ENCODE peak calls at places on chromosomes 12 and 14, in nine cellular contexts. O is HEK293T; I is vagina; K is heart left ventricle; P is amniotic stem cell; R is left lung; S is GM12865; Y is RKO; J is activated CD4-positive, alpha-beta T cell treated with anti-CD3 and anti-CD28 coated beads for 1 hour. V is an unnamed sample.

GRCh38 chr12:113873741-113874140 is 92.4 kb downstream of the RBM19 start:
- DNase-seq in O (no peak), I (no peak), K (no peak), P (no peak), R (no peak), S (no peak), Y (no peak), J (no peak), V (no peak)

GRCh38 chr12:127169321-127170270 is 1097.4 kb upstream of the TMEM132C start:
- DNase-seq in O (no peak), I (peak; percentile 56), K (no peak), P (no peak), R (no peak), S (no peak), Y (no peak), J (no peak), V (no peak)

GRCh38 chr12:99235381-99235780 is 412.2 kb upstream of the GARIN6 start:
- DNase-seq in O (no peak), I (no peak), K (no peak), P (no peak), R (no peak), S (no peak), Y (no peak), J (no peak), V (no peak)

GRCh38 chr12:92075425-92075891 is 70.2 kb downstream of the BTG1 start:
- DNase-seq in O (no peak), I (no peak), K (no peak), P (peak; percentile 36), R (no peak), S (no peak), Y (no peak), J (no peak), V (no peak)

GRCh38 chr14:92997343-92998061 is 74.6 kb downstream of the CHGA start:
- DNase-seq in O (no peak), I (no peak), K (no peak), P (no peak), R (peak; percentile 37), S (no peak), Y (no peak), J (no peak), V (no peak)

GRCh38 chr12:46722737-46723136 is 103.1 kb downstream of the SLC38A4 start:
- DNase-seq in O (no peak), I (no peak), K (no peak), P (no peak), R (no peak), S (no peak), Y (peak; percentile 7), J (no peak), V (no peak)

GRCh38 chr12:122184522-122184921 is 1.6 kb downstream of the LRRC43 start:
- DNase-seq in O (no peak), I (no peak), K (no peak), P (no peak), R (no peak), S (peak; percentile 36), Y (no peak), J (no peak), V (no peak)

GRCh38 chr12:19236656-19237055 is 107.1 kb downstream of the PLEKHA5 start:
- DNase-seq in O (no peak), I (no peak), K (no peak), P (peak; percentile 45), R (no peak), S (no peak), Y (no peak), J (no peak), V (no peak)

GRCh38 chr12:46944104-46944503 is 118.3 kb upstream of the SLC38A4 start:
- DNase-seq in O (no peak), I (no peak), K (no peak), P (no peak), R (no peak), S (no peak), Y (peak; percentile 94), J (no peak), V (no peak)

GRCh38 chr14:105328678-105329390 is 14.3 kb downstream of the PACS2 start:
- DNase-seq in O (no peak), I (no peak), K (no peak), P (no peak), R (peak; percentile 27), S (no peak), Y (no peak), J (no peak), V (no peak)

GRCh38 chr14:91127411-91127810 is 13.5 kb downstream of the DGLUCY start:
- DNase-seq in O (no peak), I (no peak), K (peak; percentile 68), P (no peak), R (peak; percentile 91), S (no peak), Y (no peak), J (no peak), V (no peak)

GRCh38 chr12:54991161-54991991 is 6.8 kb upstream of the TESPA1 start:
- DNase-seq in O (no peak), I (no peak), K (no peak), P (no peak), R (no peak), S (peak; percentile 79), Y (no peak), J (no peak), V (no peak)

GRCh38 chr12:43011383-43011926 is 421.9 kb upstream of the PRICKLE1 start:
- DNase-seq in O (no peak), I (no peak), K (no peak), P (no peak), R (no peak), S (peak; percentile 4), Y (peak; percentile 23), J (no peak), V (no peak)

GRCh38 chr14:36915089-36915488 is 253.4 kb downstream of the PAX9 start:
- DNase-seq in O (no peak), I (no peak), K (no peak), P (no peak), R (no peak), S (no peak), Y (no peak), J (no peak), V (no peak)

GRCh38 chr12:130568041-130568440 is 148.1 kb downstream of the RIMBP2 start:
- DNase-seq in O (no peak), I (no peak), K (no peak), P (no peak), R (no peak), S (no peak), Y (no peak), J (no peak), V (no peak)

GRCh38 chr14:32003585-32003984 is 73.5 kb upstream of the ARHGAP5 start:
- DNase-seq in O (no peak), I (no peak), K (no peak), P (no peak), R (no peak), S (no peak), Y (no peak), J (no peak), V (no peak)

V was measured in kidney epithelial cell.